ENCODE peak calls at places on chromosome 20, in six cellular contexts. T, S, Z, B, W and K are unnamed samples.

GRCh38 chr20:52457826-52458225 is 266.2 kb upstream of the ZFP64 start:
- DNase-seq in T (no peak), S (no peak), Z (no peak), B (no peak), W (no peak), K (no peak)

GRCh38 chr20:50916257-50916656 is 15.0 kb downstream of the ADNP start:
- DNase-seq in T (no peak), S (no peak), Z (no peak), B (no peak), W (no peak), K (no peak)

GRCh38 chr20:32912688-32913087 is 54.0 kb downstream of the EFCAB8 start:
- DNase-seq in T (no peak), S (no peak), Z (no peak), B (no peak), W (no peak), K (no peak)

GRCh38 chr20:13302647-13303425 is 81.8 kb downstream of the ISM1 start:
- DNase-seq in T (no peak), S (no peak), Z (peak), B (peak), W (peak), K (peak)

GRCh38 chr20:59145247-59145925 is 18.2 kb upstream of the ZNF831 start:
- DNase-seq in T (no peak), S (no peak), Z (no peak), B (no peak), W (no peak), K (no peak)

GRCh38 chr20:58568441-58568931 is 53.3 kb upstream of the APCDD1L start:
- DNase-seq in T (no peak), S (no peak), Z (no peak), B (no peak), W (no peak), K (no peak)

GRCh38 chr20:61135266-61135665 is 116.8 kb upstream of the CDH4 start:
- DNase-seq in T (no peak), S (no peak), Z (no peak), B (no peak), W (no peak), K (no peak)

GRCh38 chr20:25117961-25118360 is 36.0 kb upstream of the VSX1 start:
- DNase-seq in T (no peak), S (no peak), Z (no peak), B (no peak), W (no peak), K (no peak)

GRCh38 chr20:50645253-50646068 is 45.9 kb downstream of the RIPOR3 start:
- DNase-seq in T (no peak), S (peak), Z (peak), B (no peak), W (no peak), K (peak)

DNA sequence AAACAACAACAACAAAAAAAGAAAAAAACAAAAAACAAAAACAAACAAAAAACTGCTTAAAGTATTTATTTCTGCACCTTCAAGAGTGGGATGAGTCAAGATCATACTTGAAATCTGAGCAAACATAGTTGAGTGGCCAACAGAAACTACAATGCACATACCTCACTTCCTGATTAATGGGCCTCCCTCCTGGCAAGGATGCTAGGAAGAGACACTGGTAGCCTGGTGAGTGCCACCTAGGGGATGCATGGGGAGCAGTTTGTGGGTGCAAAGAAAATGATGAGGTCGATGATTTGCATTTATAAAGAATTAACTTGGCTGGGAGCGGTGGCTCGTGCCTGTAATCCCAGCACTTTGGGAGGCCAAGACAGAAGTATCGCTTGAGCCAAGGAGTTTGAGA is 808.1 kb downstream of the MAFB start:
- DNase-seq in T (no peak), S (no peak), Z (no peak), B (no peak), W (no peak), K (no peak)
- TF ChIP-seq CTCF in T (no peak), S (no peak), Z (no peak), B (no peak), W (peak), K (peak)

GRCh38 chr20:39960522-39961420 is 728.3 kb downstream of the MAFB start:
- DNase-seq in T (no peak), S (peak), Z (no peak), B (no peak), W (no peak), K (peak)
- TF ChIP-seq CTCF in T (no peak), S (peak), Z (no peak), B (no peak), W (no peak), K (peak)

GRCh38 chr20:2093200-2093781 is 8.3 kb upstream of the STK35 start:
- DNase-seq in T (no peak), S (no peak), Z (no peak), B (no peak), W (no peak), K (peak)
- TF ChIP-seq CTCF in T (no peak), S (peak), Z (peak), B (peak), W (peak), K (peak)

GRCh38 chr20:10560681-10561080 is 113.1 kb downstream of the JAG1 start:
- DNase-seq in T (no peak), S (no peak), Z (no peak), B (no peak), W (no peak), K (no peak)

GRCh38 chr20:10556519-10557083 is 117.2 kb downstream of the JAG1 start:
- DNase-seq in T (no peak), S (no peak), Z (no peak), B (no peak), W (no peak), K (no peak)

GRCh38 chr20:10557685-10558084 is 116.1 kb downstream of the JAG1 start:
- DNase-seq in T (no peak), S (no peak), Z (no peak), B (no peak), W (no peak), K (no peak)

GRCh38 chr20:10559266-10559665 is 114.5 kb downstream of the JAG1 start:
- DNase-seq in T (no peak), S (no peak), Z (no peak), B (no peak), W (no peak), K (no peak)

GRCh38 chr20:10558635-10559187 is 115.1 kb downstream of the JAG1 start:
- DNase-seq in T (no peak), S (no peak), Z (no peak), B (peak), W (no peak), K (no peak)
- TF ChIP-seq CTCF in T (no peak), S (no peak), Z (no peak), B (no peak), W (no peak), K (no peak)

DNA sequence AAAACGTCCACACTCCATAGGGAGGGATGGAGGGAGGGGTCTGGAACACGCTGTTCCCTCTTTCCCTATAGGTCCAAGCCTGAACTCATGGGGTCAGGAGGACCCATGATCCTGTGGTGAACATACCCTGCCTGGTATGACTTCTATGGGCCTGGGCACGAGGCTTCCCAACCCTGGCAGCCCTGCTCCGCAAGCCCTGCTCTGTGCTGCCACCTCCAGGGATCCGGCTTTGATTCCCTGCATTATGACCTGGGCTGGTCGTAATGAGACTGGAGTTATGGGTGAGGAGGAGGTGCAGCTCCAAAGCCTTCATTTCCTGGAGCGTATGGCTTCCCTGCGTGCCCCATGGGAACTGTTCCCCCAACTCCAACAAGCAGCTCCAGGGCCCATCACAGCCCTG is 54.9 kb downstream of the CDH22 start:
- DNase-seq in T (no peak), S (peak), Z (no peak), B (no peak), W (no peak), K (peak)
- TF ChIP-seq CTCF in T (no peak), S (peak), Z (no peak), B (no peak), W (peak), K (peak)

GRCh38 chr20:48986899-48987298 is 59.2 kb upstream of the CSE1L start:
- DNase-seq in T (no peak), S (no peak), Z (no peak), B (no peak), W (no peak), K (no peak)
- TF ChIP-seq CTCF in T (peak), S (no peak), Z (peak), B (no peak), W (peak), K (peak)

GRCh38 chr20:44758247-44759101 is 12.8 kb downstream of the KCNK15 start:
- DNase-seq in T (no peak), S (no peak), Z (no peak), B (no peak), W (no peak), K (no peak)

GRCh38 chr20:44765091-44765490 is 19.4 kb downstream of the KCNK15 start:
- DNase-seq in T (no peak), S (no peak), Z (no peak), B (no peak), W (no peak), K (no peak)

GRCh38 chr20:44759595-44759994 is 13.9 kb downstream of the KCNK15 start:
- DNase-seq in T (no peak), S (no peak), Z (no peak), B (no peak), W (no peak), K (no peak)

GRCh38 chr20:44762466-44763140 is 16.9 kb downstream of the KCNK15 start:
- DNase-seq in T (no peak), S (no peak), Z (no peak), B (no peak), W (no peak), K (no peak)

GRCh38 chr20:44761423-44761822 is 15.8 kb downstream of the KCNK15 start:
- DNase-seq in T (no peak), S (no peak), Z (no peak), B (no peak), W (no peak), K (no peak)
- TF ChIP-seq CTCF in T (no peak), S (no peak), Z (no peak), B (no peak), W (no peak), K (no peak)

GRCh38 chr20:9407805-9408421 is 106.5 kb upstream of the LAMP5 start:
- DNase-seq in T (peak), S (no peak), Z (peak), B (no peak), W (peak), K (peak)

GRCh38 chr20:9411833-9412232 is 102.6 kb upstream of the LAMP5 start:
- DNase-seq in T (no peak), S (no peak), Z (no peak), B (no peak), W (no peak), K (no peak)

GRCh38 chr20:9409352-9409751 is 105.0 kb upstream of the LAMP5 start:
- DNase-seq in T (no peak), S (no peak), Z (no peak), B (no peak), W (no peak), K (no peak)

GRCh38 chr20:9409981-9410380 is 104.4 kb upstream of the LAMP5 start:
- DNase-seq in T (no peak), S (no peak), Z (no peak), B (no peak), W (no peak), K (no peak)

DNA sequence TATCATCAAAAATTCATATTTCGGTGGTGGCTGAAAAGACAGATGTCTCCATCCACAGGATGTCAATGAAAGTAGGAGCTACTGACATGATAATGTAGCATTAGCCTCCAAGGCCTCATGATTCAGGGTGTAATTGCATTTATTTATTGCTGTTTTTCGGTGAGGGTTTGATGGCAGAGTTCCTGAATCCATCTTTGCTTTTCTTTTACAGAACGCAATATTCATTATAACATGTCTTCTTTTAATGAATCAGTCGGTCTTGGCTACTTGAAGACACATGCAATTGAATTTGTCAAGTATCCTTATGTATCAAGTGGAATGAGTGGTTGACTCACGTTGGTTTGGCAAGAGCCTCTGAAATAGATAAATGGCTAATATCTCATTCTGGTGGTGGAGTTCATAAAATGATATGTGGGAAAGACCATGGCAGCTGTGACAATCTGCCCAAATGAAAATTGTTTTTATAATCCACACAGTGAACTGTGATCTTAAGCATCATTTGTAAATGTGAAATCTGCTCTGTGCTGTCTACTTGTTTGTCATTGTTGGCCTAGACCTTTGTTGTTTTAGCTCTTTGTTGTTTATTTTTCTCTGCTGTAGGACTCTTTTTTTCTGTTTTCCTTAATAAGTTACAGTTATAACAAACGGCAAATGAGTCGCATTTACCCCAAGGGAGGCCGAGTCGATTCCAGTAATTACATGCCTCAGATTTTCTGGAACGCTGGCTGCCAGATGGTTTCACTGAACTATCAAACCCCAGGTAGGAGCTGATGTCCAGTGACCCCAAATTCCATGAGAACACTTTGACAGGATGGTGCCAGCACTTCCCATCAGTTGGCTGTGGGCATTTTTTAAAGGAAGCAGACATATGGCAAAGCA is 105.7 kb upstream of the LAMP5 start:
- DNase-seq in T (no peak), S (no peak), Z (no peak), B (no peak), W (no peak), K (no peak)
- TF ChIP-seq CTCF in T (peak), S (no peak), Z (no peak), B (peak), W (no peak), K (no peak)